ENCODE peak calls at places on chromosomes 13 and 19, in ten cellular contexts. C is esophagus squamous epithelium, E is prostate gland, F is HCT116, W is heart left ventricle, Y is suprapubic skin, K is uterus, S is tibial nerve, L is K562, P is Peyer's patch. D is an unnamed sample.

GRCh38 chr19:47483800-47484690 is at the start of gene KPTN:
- DNase-seq in C (peak; percentile 62), F (peak; percentile 86), Y (peak; percentile 93), W (peak; percentile 92), P (peak; percentile 94), E (peak; percentile 78), S (peak; percentile 71), K (peak; percentile 85), L (peak; percentile 93), D (peak; percentile 81)

GRCh38 chr19:38019427-38019724 is 112.4 kb downstream of the SIPA1L3 start:
- DNase-seq in Y (no peak), W (no peak), E (no peak), P (no peak), F (no peak), C (no peak), L (no peak), K (no peak), S (no peak), D (no peak)

GRCh38 chr13:64819081-64819480 is 2411.1 kb downstream of the PCDH9 start:
- DNase-seq in S (no peak), F (no peak), L (no peak), K (no peak), C (no peak), Y (no peak), P (no peak), E (no peak), W (no peak), D (no peak)

GRCh38 chr19:44747739-44748425 is 626 bp upstream of the BCL3 start:
- DNase-seq in W (peak; percentile 84), C (no peak), E (no peak), P (peak; percentile 82), S (no peak), L (no peak), K (peak; percentile 64), Y (peak; percentile 89), F (no peak), D (no peak)

GRCh38 chr13:30736921-30737320 is 1.6 kb downstream of the ALOX5AP start:
- DNase-seq in K (no peak), P (no peak), C (no peak), F (no peak), E (no peak), Y (no peak), S (no peak), W (no peak), L (no peak), D (no peak)

GRCh38 chr19:7771072-7771471 is 8.0 kb downstream of the CLEC4M start:
- DNase-seq in W (no peak), C (no peak), S (no peak), E (no peak), L (no peak), Y (no peak), P (no peak), K (no peak), F (no peak), D (no peak)

GRCh38 chr13:28408235-28408848 is 86.6 kb downstream of the FLT1 start:
- DNase-seq in S (no peak), F (no peak), E (no peak), P (peak; percentile 47), C (no peak), W (peak; percentile 73), L (peak; percentile 82), K (peak; percentile 23), Y (no peak), D (no peak)

GRCh38 chr19:23436318-23436717 is 41.0 kb upstream of the ZNF91 start:
- DNase-seq in L (peak; percentile 10), P (no peak), E (no peak), C (no peak), F (no peak), Y (no peak), K (no peak), W (no peak), S (no peak), D (no peak)

GRCh38 chr13:113631341-113632095 is 26.5 kb downstream of the ATP4B start:
- DNase-seq in W (peak; percentile 15), F (no peak), L (no peak), Y (peak; percentile 39), C (no peak), S (no peak), K (no peak), P (no peak), E (no peak), D (no peak)

GRCh38 chr13:24087611-24088235 is 72.8 kb upstream of the SPATA13 start:
- DNase-seq in F (no peak), C (no peak), P (peak; percentile 60), E (no peak), S (no peak), L (no peak), Y (no peak), K (no peak), W (peak; percentile 42), D (no peak)

GRCh38 chr13:47433461-47434005 is 536.7 kb upstream of the HTR2A start:
- DNase-seq in L (no peak), F (no peak), E (no peak), C (no peak), W (no peak), Y (no peak), K (no peak), S (no peak), P (no peak), D (no peak)

GRCh38 chr19:7540761-7541480 is 5.4 kb downstream of the PNPLA6 start:
- DNase-seq in C (no peak), F (peak; percentile 36), E (no peak), S (no peak), P (no peak), Y (no peak), K (no peak), W (no peak), L (peak; percentile 86), D (no peak)

GRCh38 chr13:27188239-27188638 is 16.6 kb upstream of the USP12 start:
- DNase-seq in S (no peak), F (no peak), K (no peak), E (no peak), W (no peak), P (no peak), L (no peak), Y (no peak), C (no peak), D (no peak)

GRCh38 chr19:2113436-2114211 is 16.9 kb downstream of the IZUMO4 start:
- DNase-seq in S (no peak), K (no peak), W (no peak), L (no peak), C (no peak), E (no peak), Y (no peak), P (no peak), F (no peak), D (no peak)

GRCh38 chr13:106049171-106049570 is 486.3 kb downstream of the EFNB2 start:
- DNase-seq in C (no peak), W (no peak), K (no peak), P (no peak), S (no peak), E (no peak), L (no peak), F (no peak), Y (no peak), D (no peak)

DNA sequence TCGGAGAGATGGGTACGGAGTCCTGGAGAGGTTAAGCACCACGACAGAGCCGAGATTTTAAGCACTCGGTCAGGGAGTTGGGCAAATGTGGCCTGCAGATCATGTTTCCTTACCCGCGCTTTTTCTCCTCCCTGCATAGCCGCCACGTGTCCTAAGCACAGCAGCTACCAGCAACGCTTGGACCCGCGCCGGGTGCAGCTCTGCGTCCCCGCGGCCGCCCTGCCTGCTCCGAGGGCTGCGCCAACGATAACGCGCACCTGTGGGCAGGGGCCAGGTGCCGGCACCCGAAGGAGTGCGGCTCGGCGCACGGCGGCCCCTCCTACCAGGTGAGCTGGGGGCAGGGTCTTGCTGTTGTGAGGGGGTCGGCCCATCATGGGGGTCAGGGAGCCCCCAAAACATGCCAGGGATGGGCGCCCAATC is 24.8 kb upstream of the FXYD3 start:
- DNase-seq in Y (no peak), S (no peak), L (no peak), E (no peak), W (no peak), K (no peak), C (no peak), P (no peak), F (no peak), D (no peak)
- H3K27ac ChIP-seq in Y (no peak overlapping the region), S (no peak overlapping the region), L (no peak overlapping the region), E (no peak overlapping the region), W (no peak overlapping the region), K (no peak overlapping the region), C (no peak overlapping the region), P (no peak overlapping the region), F (no peak overlapping the region), D (no peak overlapping the region)

GRCh38 chr19:4328243-4328990 is 10.2 kb downstream of the STAP2 start:
- DNase-seq in C (peak; percentile 97), Y (peak; percentile 97), E (peak; percentile 36), S (peak; percentile 86), P (peak; percentile 97), K (peak; percentile 90), F (peak; percentile 87), L (peak; percentile 96), W (peak; percentile 97), D (peak; percentile 88)
- TF ChIP-seq POLR2A in C (no peak), Y (no peak), E (no peak), S (no peak), P (no peak), K (peak; percentile 64), F (peak; percentile 88), L (peak; percentile 93), W (no peak), D (peak; percentile 39)

GRCh38 chr19:16208064-16208759 is 10.5 kb downstream of the AP1M1 start:
- DNase-seq in C (no peak), P (peak; percentile 34), S (no peak), E (no peak), K (no peak), L (no peak), W (no peak), Y (no peak), F (no peak), D (no peak)
- H3K4me1 ChIP-seq in C (no peaks in the 10 kb centered on the region), P (no peaks in the 10 kb centered on the region), S (peaks cover 11% of the 10 kb centered on the region), E (no peaks in the 10 kb centered on the region), K (no peaks in the 10 kb centered on the region), L (peaks cover 16% of the 10 kb centered on the region), W (peaks cover 8% of the 10 kb centered on the region), Y (no peaks in the 10 kb centered on the region), F (no peaks in the 10 kb centered on the region), D (no peaks in the 10 kb centered on the region)

GRCh38 chr13:98092888-98093287 is 50.0 kb upstream of the FARP1 start:
- DNase-seq in F (no peak), Y (no peak), K (no peak), S (no peak), C (no peak), E (no peak), P (no peak), W (no peak), L (no peak), D (no peak)

GRCh38 chr13:98098511-98098910 is 44.4 kb upstream of the FARP1 start:
- DNase-seq in L (no peak), E (no peak), Y (no peak), S (no peak), F (no peak), W (no peak), C (no peak), K (no peak), P (no peak), D (no peak)

GRCh38 chr13:98099627-98100026 is 43.3 kb upstream of the FARP1 start:
- DNase-seq in E (no peak), P (no peak), W (no peak), F (no peak), S (no peak), C (no peak), K (no peak), Y (no peak), L (no peak), D (no peak)

GRCh38 chr13:98094678-98095266 is 48.1 kb upstream of the FARP1 start:
- DNase-seq in Y (no peak), E (no peak), W (no peak), F (no peak), P (no peak), K (no peak), S (no peak), C (no peak), L (no peak), D (no peak)

GRCh38 chr13:98097749-98098148 is 45.1 kb upstream of the FARP1 start:
- DNase-seq in P (no peak), K (no peak), E (no peak), Y (no peak), W (no peak), L (no peak), S (no peak), F (no peak), C (no peak), D (no peak)
- H3K27ac ChIP-seq in P (no peak overlapping the region), K (no peak overlapping the region), E (no peak overlapping the region), Y (no peak overlapping the region), W (no peak overlapping the region), L (no peak overlapping the region), S (no peak overlapping the region), F (no peak overlapping the region), C (no peak overlapping the region), D (no peak overlapping the region)

D was measured in breast epithelium.